ENCODE peak calls at places on chromosomes 13 and 19, in seven cellular contexts. C is osteoblast, X is AG04449, F is progenitor cell of endocrine pancreas, M is fibroblast of pulmonary artery, J is type B pancreatic cell, O is mammary epithelial cell. E is an unnamed sample.

GRCh38 chr13:50340566-50341287 is 325.5 kb downstream of the KCNRG start:
- DNase-seq in C (no peak), X (no peak), F (no peak), M (no peak), J (no peak), O (no peak), E (no peak)

GRCh38 chr13:50713849-50714248 is 129.6 kb downstream of the DLEU7 start:
- DNase-seq in C (peak; percentile 62), X (peak; percentile 86), F (no peak), M (peak; percentile 85), J (no peak), O (peak; percentile 81), E (no peak)

GRCh38 chr19:36418287-36419001 is at the start of gene ZFP82:
- DNase-seq in C (peak; percentile 98), X (peak; percentile 2), F (peak; percentile 84), M (peak; percentile 85), J (peak; percentile 90), O (peak; percentile 42), E (peak; percentile 82)

GRCh38 chr19:28313633-28314032 is 899.3 kb downstream of the UQCRFS1 start:
- DNase-seq in C (no peak), X (no peak), F (no peak), M (peak; percentile 80), J (no peak), O (peak; percentile 48), E (no peak)

GRCh38 chr19:9848060-9848459 is 12.9 kb downstream of the PIN1 start:
- DNase-seq in C (no peak), X (no peak), F (peak; percentile 40), M (no peak), J (no peak), O (no peak), E (peak; percentile 65)

GRCh38 chr13:80598189-80598588 is 257.3 kb upstream of the SPRY2 start:
- DNase-seq in C (no peak), X (no peak), F (no peak), M (no peak), J (no peak), O (no peak), E (no peak)

GRCh38 chr13:85347251-85347650 is 452.0 kb downstream of the SLITRK6 start:
- DNase-seq in C (peak; percentile 66), X (no peak), F (no peak), M (no peak), J (no peak), O (peak; percentile 52), E (no peak)

GRCh38 chr19:38769635-38770211 is 3.6 kb downstream of the LGALS7 start:
- DNase-seq in C (peak; percentile 91), X (no peak), F (peak; percentile 61), M (peak; percentile 77), J (peak; percentile 78), O (no peak), E (peak; percentile 87)

GRCh38 chr13:29901714-29902631 is 51.6 kb upstream of the UBL3 start:
- DNase-seq in C (peak; percentile 76), X (peak; percentile 79), F (no peak), M (peak; percentile 96), J (no peak), O (peak; percentile 92), E (no peak)

GRCh38 chr19:49469828-49470614 is 4.0 kb upstream of the FLT3LG start:
- DNase-seq in C (peak; percentile 58), X (no peak), F (no peak), M (no peak), J (no peak), O (no peak), E (no peak)
- TF ChIP-seq CTCF in C (no peak), X (no peak), F (no peak), M (no peak), J (no peak), O (peak; percentile 20), E (no peak)

GRCh38 chr19:6216996-6217751 is 62.6 kb downstream of the MLLT1 start:
- DNase-seq in C (peak; percentile 81), X (no peak), F (peak; percentile 68), M (peak; percentile 60), J (no peak), O (no peak), E (peak; percentile 79)

GRCh38 chr19:6219147-6219525 is 60.6 kb downstream of the MLLT1 start:
- DNase-seq in C (peak; percentile 85), X (no peak), F (no peak), M (no peak), J (no peak), O (no peak), E (no peak)

GRCh38 chr19:6216236-6216995 is 63.4 kb downstream of the MLLT1 start:
- DNase-seq in C (peak; percentile 79), X (no peak), F (no peak), M (no peak), J (no peak), O (no peak), E (no peak)

GRCh38 chr19:6218497-6219146 is 61.2 kb downstream of the MLLT1 start:
- DNase-seq in C (peak; percentile 100), X (no peak), F (peak; percentile 81), M (peak; percentile 84), J (peak; percentile 89), O (peak; percentile 58), E (peak; percentile 95)

DNA sequence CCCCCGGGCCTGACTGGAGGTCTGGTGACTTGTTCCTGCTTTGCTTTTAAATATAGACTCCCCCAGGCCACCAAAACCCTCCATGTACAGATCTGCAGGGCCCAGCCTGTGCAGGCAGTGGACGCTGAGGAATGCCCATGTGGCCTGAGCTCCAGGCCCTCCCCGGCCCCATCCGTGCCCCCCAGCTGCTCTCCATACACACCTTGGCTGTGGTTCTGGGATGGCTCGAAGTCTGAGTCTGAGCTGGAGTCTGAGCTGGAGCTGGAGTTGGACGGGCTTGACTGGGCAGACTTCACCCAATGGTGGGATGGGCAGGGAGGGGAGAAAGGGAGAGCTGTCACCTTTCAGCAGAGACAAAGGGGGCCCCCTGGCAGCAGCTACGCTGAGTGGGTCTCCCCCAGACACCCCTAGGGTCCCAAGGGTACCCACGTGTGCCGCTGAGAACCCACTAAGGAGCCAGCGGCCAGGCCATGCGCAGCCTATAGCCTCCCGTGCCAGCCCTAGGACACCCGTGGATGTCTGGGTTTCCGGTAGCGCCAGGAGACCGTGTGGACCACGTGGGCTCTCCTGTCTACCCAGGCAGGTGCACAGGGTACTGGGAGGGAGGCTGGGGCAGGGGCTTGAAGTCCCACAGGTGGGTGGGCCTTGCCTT is 61.9 kb downstream of the MLLT1 start:
- DNase-seq in C (peak; percentile 65), X (no peak), F (no peak), M (no peak), J (no peak), O (no peak), E (no peak)
- TF ChIP-seq CTCF in C (no peak), X (no peak), F (no peak), M (no peak), J (no peak), O (no peak), E (no peak)

GRCh38 chr19:10936661-10937084 is 8.1 kb downstream of the TIMM29 start:
- DNase-seq in C (peak; percentile 79), X (peak; percentile 19), F (peak; percentile 27), M (peak; percentile 89), J (no peak), O (peak; percentile 64), E (peak; percentile 57)
- TF ChIP-seq CTCF in C (peak; percentile 57), X (peak; percentile 62), F (peak; percentile 73), M (peak; percentile 64), J (peak; percentile 82), O (peak; percentile 44), E (peak; percentile 54)

DNA sequence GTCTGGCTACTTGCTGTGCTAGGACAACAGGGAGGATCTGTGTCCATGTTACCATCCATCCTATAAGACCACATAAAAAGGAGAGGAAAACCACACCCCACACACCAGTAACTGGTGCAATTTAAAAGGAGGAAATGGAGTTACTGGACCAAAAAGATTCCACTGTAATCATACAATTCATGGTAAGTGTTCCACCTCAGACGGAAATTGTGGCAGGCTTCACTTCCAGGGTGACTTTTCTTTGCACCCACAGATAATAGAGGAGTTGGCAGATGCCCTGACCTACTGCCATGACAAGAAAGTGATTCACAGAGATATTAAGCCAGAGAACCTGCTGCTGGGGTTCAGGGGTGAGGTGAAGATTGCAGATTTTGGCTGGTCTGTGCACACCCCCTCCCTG is 2.4 kb downstream of the AURKC start:
- DNase-seq in C (no peak), X (no peak), F (no peak), M (no peak), J (peak; percentile 7), O (no peak), E (no peak)
- TF ChIP-seq CTCF in C (no peak), X (no peak), F (no peak), M (no peak), J (no peak), O (no peak), E (no peak)

DNA sequence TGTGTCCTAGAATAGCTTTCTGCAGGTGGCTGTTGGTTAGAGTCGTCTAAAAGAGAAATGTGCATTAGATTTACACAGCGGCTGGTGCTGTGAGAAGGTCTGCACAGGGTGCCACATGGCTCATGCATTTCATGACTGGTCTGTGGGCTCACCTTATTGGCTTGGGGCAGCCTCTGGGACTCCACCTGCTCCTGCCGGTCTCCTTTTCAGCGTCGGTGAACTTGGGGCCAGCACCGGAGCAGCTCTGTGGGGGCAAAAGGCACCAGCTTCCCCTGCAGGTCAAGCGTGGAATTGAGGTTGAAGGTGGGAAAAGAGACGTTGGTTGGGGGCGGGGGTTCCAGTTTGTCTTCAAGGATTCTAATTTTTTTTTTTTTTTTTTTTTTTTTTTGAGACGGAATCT is 3.1 kb upstream of the PNMA8C start:
- DNase-seq in C (peak; percentile 31), X (no peak), F (no peak), M (no peak), J (no peak), O (no peak), E (no peak)
- TF ChIP-seq CTCF in C (no peak), X (no peak), F (peak; percentile 28), M (no peak), J (peak; percentile 53), O (no peak), E (no peak)

DNA sequence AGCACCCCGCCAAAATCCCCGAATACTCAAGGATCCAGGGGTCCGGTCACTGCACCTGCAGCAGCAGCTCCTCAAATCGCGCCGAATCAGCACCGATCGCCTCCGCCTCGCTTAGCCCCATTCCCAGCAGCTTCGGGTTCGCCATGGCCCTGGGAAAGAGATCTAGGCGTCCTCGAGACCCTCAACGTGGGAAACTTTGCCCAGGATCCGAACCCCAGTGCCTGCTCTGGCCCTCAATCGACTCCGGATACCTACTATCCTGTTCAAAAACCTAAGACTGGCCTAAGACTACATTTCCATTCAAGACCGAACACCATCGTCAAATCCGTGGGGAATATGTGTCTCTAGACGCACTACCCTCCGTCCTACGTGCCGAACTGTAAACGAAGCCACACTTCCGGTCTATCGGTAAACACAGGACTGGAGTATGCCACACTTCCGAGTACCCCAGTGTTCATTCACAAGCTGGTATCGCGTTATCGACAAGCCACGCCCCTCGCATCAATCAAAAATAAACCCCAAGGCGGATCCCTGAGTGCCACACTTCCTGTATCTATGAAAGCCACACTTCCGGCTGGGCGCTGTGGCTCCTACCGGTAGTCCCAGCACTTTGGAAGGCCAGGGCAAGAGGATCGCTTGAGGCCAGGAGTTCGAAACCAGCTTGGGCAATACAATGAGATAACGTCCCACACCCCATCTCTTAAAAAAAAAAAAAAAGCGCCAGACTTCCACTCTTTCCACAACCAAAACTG is at the start of gene PIH1D1:
- DNase-seq in C (peak; percentile 98), X (peak; percentile 95), F (peak; percentile 85), M (peak; percentile 100), J (peak; percentile 95), O (peak; percentile 99), E (peak; percentile 92)
- TF ChIP-seq CTCF in C (no peak), X (peak; percentile 11), F (peak; percentile 31), M (peak; percentile 18), J (peak; percentile 45), O (no peak), E (no peak)

GRCh38 chr19:15251749-15252397 is 19.6 kb upstream of the EPHX3 start:
- DNase-seq in C (peak; percentile 98), X (peak; percentile 90), F (peak; percentile 23), M (peak; percentile 98), J (peak; percentile 79), O (peak; percentile 61), E (peak; percentile 90)
- TF ChIP-seq CTCF in C (peak; percentile 80), X (peak; percentile 88), F (peak; percentile 44), M (peak; percentile 74), J (peak; percentile 72), O (peak; percentile 40), E (peak; percentile 58)

E was measured in nephron progenitor cell.